ENCODE peak calls at places on chromosomes 3 and 15, in five cellular contexts. N is CD4-positive, alpha-beta T cell; I is GM12864; S is BJ; B is CD8-positive, alpha-beta T cell. Z is an unnamed sample.

GRCh38 chr3:183301937-183302580 is 49.0 kb downstream of the B3GNT5 start:
- DNase-seq in B (no peak), N (no peak), I (no peak), S (no peak), Z (no peak)

GRCh38 chr3:86388848-86389247 is 602.1 kb downstream of the VGLL3 start:
- DNase-seq in S (no peak), B (no peak), N (no peak), I (no peak), Z (no peak)

GRCh38 chr15:51089699-51090098 is 5.0 kb downstream of the TNFAIP8L3 start:
- DNase-seq in I (no peak), B (no peak), N (no peak), S (no peak), Z (no peak)

GRCh38 chr3:33083958-33084357 is 13.0 kb downstream of the GLB1 start:
- DNase-seq in S (no peak), B (no peak), N (no peak), I (no peak), Z (peak)

GRCh38 chr3:160372780-160373179 is 26.2 kb downstream of the IFT80 start:
- DNase-seq in I (no peak), S (peak), N (no peak), B (no peak), Z (no peak)

GRCh38 chr15:81491414-81492101 is 117.5 kb upstream of the TMC3 start:
- DNase-seq in B (no peak), S (no peak), I (no peak), N (no peak), Z (no peak)

GRCh38 chr15:89863918-89864317 is 29.9 kb downstream of the AP3S2 start:
- DNase-seq in N (no peak), I (no peak), S (no peak), B (no peak), Z (no peak)

GRCh38 chr3:137110392-137110996 is 152.7 kb downstream of the IL20RB start:
- DNase-seq in B (no peak), N (no peak), I (no peak), S (no peak), Z (no peak)

GRCh38 chr15:29470311-29470710 is 200.7 kb upstream of the NSMCE3 start:
- DNase-seq in S (no peak), B (no peak), I (no peak), N (no peak), Z (no peak)

GRCh38 chr3:78818161-78818985 is 949.4 kb downstream of the ROBO1 start:
- DNase-seq in S (no peak), B (no peak), N (no peak), I (no peak), Z (no peak)

GRCh38 chr15:41870689-41871081 is 23.2 kb downstream of the SPTBN5 start:
- DNase-seq in I (no peak), N (peak), S (no peak), B (no peak), Z (no peak)

GRCh38 chr3:14352002-14352627 is 50.3 kb upstream of the SLC6A6 start:
- DNase-seq in N (no peak), I (peak), B (no peak), S (no peak), Z (no peak)

GRCh38 chr3:134104031-134104430 is 74.3 kb upstream of the SLCO2A1 start:
- DNase-seq in B (no peak), S (no peak), I (no peak), N (no peak), Z (no peak)

GRCh38 chr15:42042602-42043400 is 22.0 kb upstream of the PLA2G4E start:
- DNase-seq in I (no peak), B (no peak), S (no peak), N (no peak), Z (no peak)

GRCh38 chr15:79918278-79918677 is 21.5 kb upstream of the MTHFS start:
- DNase-seq in N (no peak), B (no peak), S (no peak), I (no peak), Z (no peak)

GRCh38 chr3:136196064-136196400 is at the start of gene MSL2:
- DNase-seq in N (no peak), I (no peak), S (no peak), B (no peak), Z (no peak)

GRCh38 chr15:31042731-31043130 is 51.3 kb upstream of the MTMR10 start:
- DNase-seq in S (peak), B (no peak), I (no peak), N (no peak), Z (no peak)

GRCh38 chr3:12495749-12496452 is 11.6 kb downstream of the TSEN2 start:
- DNase-seq in N (no peak), I (no peak), S (no peak), B (no peak), Z (no peak)

GRCh38 chr3:121975702-121976302 is 46.2 kb downstream of the ILDR1 start:
- DNase-seq in N (no peak), S (no peak), B (no peak), I (no peak), Z (no peak)
- TF ChIP-seq CTCF in N (no peak), S (no peak), B (no peak), I (no peak), Z (no peak)

GRCh38 chr15:33074942-33075341 is 119.6 kb downstream of the FMN1 start:
- DNase-seq in B (no peak), N (no peak), I (no peak), S (no peak), Z (no peak)
- TF ChIP-seq CTCF in B (no peak), N (no peak), I (no peak), S (no peak), Z (no peak)

DNA sequence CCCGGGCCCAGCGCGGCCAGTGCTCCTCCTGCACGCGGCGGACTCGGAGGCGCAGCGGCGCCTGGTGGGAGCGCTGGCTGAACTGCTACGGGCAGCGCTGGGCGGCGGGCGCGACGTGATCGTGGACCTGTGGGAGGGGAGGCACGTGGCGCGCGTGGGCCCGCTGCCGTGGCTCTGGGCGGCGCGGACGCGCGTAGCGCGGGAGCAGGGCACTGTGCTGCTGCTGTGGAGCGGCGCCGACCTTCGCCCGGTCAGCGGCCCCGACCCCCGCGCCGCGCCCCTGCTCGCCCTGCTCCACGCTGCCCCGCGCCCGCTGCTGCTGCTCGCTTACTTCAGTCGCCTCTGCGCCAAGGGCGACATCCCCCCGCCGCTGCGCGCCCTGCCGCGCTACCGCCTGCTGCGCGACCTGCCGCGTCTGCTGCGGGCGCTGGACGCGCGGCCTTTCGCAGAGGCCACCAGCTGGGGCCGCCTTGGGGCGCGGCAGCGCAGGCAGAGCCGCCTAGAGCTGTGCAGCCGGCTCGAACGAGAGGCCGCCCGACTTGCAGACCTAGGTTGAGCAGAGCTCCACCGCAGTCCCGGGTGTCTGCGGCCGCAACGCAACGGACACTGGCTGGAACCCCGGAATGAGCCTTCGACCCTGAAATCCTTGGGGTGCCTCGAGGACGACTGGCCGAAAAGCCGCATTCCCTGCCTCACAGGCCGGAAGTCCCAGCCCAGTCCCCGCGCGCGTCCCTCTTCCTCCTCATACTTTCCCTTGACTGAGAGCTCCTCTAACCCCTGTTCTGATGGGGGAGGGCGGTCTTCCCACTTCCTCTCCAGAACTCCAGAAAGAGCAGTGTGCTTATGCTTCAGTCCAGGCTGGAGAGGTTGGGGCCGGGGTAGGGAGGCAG is 1.4 kb upstream of the IL17RC start:
- DNase-seq in I (no peak), S (no peak), B (no peak), N (no peak), Z (no peak)
- TF ChIP-seq CTCF in I (no peak), S (peak), B (no peak), N (no peak), Z (no peak)

GRCh38 chr15:98647026-98647773 is 1.1 kb upstream of the IGF1R start:
- DNase-seq in I (no peak), B (peak), N (peak), S (no peak), Z (no peak)

GRCh38 chr15:98649996-98650870 is 1.9 kb downstream of the IGF1R start:
- DNase-seq in S (no peak), N (peak), B (peak), I (no peak), Z (no peak)

GRCh38 chr15:98649621-98649995 is 1.3 kb downstream of the IGF1R start:
- DNase-seq in B (peak), S (no peak), I (no peak), N (peak), Z (no peak)

GRCh38 chr15:98647774-98648653 is at the start of gene IGF1R:
- DNase-seq in I (no peak), S (no peak), N (peak), B (peak), Z (peak)

DNA sequence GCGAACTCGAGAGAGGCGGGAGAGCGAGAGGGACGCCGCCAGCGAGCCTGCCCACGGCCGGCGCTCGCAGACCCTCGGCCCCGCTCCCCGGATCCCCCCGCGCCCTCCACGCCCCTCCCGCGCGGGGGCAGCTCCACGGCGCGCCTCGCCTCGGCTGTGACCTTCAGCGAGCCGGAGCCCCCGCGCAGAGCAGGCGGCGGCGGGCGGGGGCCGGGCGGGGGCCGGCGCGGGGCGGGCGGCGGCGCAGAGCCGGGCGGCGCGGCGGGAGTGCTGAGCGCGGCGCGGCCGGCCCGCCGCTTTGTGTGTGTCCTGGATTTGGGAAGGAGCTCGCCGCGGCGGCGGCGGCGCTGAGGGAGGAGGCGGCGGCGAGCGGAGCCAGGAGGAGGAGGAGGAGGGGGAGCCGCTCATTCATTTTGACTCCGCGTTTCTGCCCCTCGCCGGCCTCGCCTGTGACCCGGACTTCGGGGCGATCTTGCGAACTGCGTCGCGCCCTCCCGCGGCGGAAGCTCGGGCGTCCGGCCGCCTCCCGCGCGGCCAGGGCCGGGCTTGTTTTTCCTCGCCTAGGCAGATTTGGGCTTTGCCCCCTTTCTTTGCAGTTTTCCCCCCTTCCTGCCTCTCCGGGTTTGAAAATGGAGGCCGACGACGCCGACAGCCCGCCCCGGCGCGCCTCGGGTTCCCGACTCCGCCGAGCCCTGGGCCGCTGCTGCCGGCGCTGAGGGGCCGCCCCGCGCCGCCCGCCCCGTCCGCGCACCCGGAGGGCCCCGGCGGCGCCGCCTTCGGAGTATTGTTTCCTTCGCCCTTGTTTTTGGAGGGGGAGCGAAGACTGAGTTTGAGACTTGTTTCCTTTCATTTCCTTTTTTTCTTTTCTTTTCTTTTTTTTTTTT is 557 bp downstream of the IGF1R start:
- DNase-seq in N (peak), I (no peak), B (no peak), S (no peak), Z (no peak)
- TF ChIP-seq CTCF in N (no peak), I (no peak), B (no peak), S (peak), Z (no peak)

GRCh38 chr3:44110643-44111042 is 131.0 kb upstream of the TOPAZ1 start:
- DNase-seq in I (no peak), B (no peak), S (no peak), N (no peak), Z (no peak)

GRCh38 chr3:44117736-44118135 is 124.0 kb upstream of the TOPAZ1 start:
- DNase-seq in N (no peak), B (no peak), S (no peak), I (no peak), Z (no peak)

GRCh38 chr3:44117239-44117638 is 124.4 kb upstream of the TOPAZ1 start:
- DNase-seq in S (no peak), I (no peak), B (no peak), N (no peak), Z (no peak)

GRCh38 chr3:44111482-44111881 is 130.2 kb upstream of the TOPAZ1 start:
- DNase-seq in B (no peak), S (no peak), N (no peak), I (no peak), Z (no peak)

DNA sequence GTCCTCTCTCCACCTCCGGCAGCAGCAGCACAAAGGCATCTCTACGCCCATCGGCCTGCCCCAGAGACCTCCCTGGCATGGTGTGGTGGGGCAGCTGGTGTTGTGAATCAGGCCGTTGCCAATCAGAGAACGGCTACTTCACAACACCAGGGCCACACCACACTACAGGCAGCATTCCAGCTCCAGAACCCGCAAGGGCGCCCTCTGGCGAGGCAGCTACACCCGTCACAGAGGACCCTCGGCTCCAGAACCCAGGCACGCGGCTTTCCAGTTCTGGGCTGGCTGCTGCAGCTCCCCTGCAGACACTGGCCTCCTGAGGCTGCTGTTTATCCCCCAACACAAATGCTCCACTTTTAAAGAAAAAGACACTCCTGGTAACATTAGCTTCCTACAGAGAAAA is 127.5 kb upstream of the TOPAZ1 start:
- DNase-seq in S (no peak), B (no peak), N (peak), I (no peak), Z (no peak)
- TF ChIP-seq CTCF in S (peak), B (no peak), N (peak), I (peak), Z (no peak)

DNA sequence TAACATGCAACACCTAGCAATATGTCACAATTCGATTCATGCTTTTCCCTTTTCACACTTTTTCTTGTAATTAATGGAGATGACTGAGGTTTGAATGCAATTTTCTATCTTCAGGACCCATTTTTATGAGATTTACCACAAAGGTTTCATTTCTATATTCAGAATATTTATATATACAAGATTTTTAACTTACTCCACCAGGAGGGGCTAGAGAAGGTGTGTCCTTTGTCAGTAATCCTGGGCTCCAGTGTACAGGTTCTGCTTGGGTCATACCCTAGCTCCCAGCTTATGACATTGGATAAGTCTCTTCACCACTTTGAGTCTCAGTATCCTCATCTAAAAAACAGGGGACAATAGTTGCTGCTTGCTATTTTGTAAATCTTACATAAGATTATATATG is 95.7 kb upstream of the SLC24A5 start:
- DNase-seq in I (no peak), B (no peak), N (no peak), S (no peak), Z (no peak)
- TF ChIP-seq CTCF in I (no peak), B (no peak), N (no peak), S (no peak), Z (no peak)

GRCh38 chr3:142963266-142964149 is at the start of gene PAQR9:
- DNase-seq in B (no peak), S (no peak), N (no peak), I (no peak), Z (no peak)
- TF ChIP-seq CTCF in B (no peak), S (no peak), N (no peak), I (no peak), Z (no peak)

Z was measured in D721Med.